ENCODE peak calls at places on chromosomes 16 and 17, in five cellular contexts. R is AG10803, C is RWPE1, P is bronchial epithelial cell, E is WTC11. H is an unnamed sample.

GRCh38 chr16:17154981-17155380 is 315.8 kb downstream of the XYLT1 start:
- DNase-seq in C (no peak), R (no peak), E (no peak), P (no peak), H (no peak)

GRCh38 chr17:36975922-36976515 is 27.3 kb downstream of the AATF start:
- DNase-seq in R (no peak), E (no peak), P (peak), C (no peak), H (no peak)

GRCh38 chr17:78381601-78382168 is 3.2 kb downstream of the PGS1 start:
- DNase-seq in P (peak), C (no peak), E (no peak), R (peak), H (no peak)

GRCh38 chr16:50448981-50449380 is 80.2 kb upstream of the BRD7 start:
- DNase-seq in C (no peak), P (no peak), R (no peak), E (no peak), H (no peak)

GRCh38 chr16:67833418-67834241 is 8.5 kb upstream of the THAP11 start:
- DNase-seq in P (peak), E (peak), R (peak), C (peak), H (peak)

GRCh38 chr17:80786470-80786869 is 205.2 kb upstream of the CHMP6 start:
- DNase-seq in P (no peak), E (no peak), R (no peak), C (no peak), H (no peak)

GRCh38 chr17:2508035-2508434 is 3.7 kb downstream of the METTL16 start:
- DNase-seq in P (no peak), R (no peak), E (no peak), C (no peak), H (no peak)

GRCh38 chr16:68074850-68075249 is 10.3 kb upstream of the NFATC3 start:
- DNase-seq in P (no peak), C (no peak), E (no peak), R (no peak), H (no peak)

GRCh38 chr16:53159781-53160436 is 105.1 kb downstream of the CHD9 start:
- DNase-seq in E (no peak), C (peak), P (peak), R (peak), H (peak)

GRCh38 chr17:41739661-41740352 is 5.4 kb upstream of the HAP1 start:
- DNase-seq in R (peak), C (peak), P (peak), E (no peak), H (peak)

GRCh38 chr16:10569629-10570028 is 10.8 kb downstream of the EMP2 start:
- DNase-seq in E (no peak), C (no peak), P (no peak), R (no peak), H (no peak)

GRCh38 chr17:58617563-58617962 is 74.3 kb downstream of the TEX14 start:
- DNase-seq in R (no peak), C (no peak), E (no peak), P (no peak), H (no peak)

GRCh38 chr17:12729086-12729485 is 60.2 kb upstream of the ARHGAP44 start:
- DNase-seq in R (no peak), C (no peak), P (no peak), E (no peak), H (no peak)

DNA sequence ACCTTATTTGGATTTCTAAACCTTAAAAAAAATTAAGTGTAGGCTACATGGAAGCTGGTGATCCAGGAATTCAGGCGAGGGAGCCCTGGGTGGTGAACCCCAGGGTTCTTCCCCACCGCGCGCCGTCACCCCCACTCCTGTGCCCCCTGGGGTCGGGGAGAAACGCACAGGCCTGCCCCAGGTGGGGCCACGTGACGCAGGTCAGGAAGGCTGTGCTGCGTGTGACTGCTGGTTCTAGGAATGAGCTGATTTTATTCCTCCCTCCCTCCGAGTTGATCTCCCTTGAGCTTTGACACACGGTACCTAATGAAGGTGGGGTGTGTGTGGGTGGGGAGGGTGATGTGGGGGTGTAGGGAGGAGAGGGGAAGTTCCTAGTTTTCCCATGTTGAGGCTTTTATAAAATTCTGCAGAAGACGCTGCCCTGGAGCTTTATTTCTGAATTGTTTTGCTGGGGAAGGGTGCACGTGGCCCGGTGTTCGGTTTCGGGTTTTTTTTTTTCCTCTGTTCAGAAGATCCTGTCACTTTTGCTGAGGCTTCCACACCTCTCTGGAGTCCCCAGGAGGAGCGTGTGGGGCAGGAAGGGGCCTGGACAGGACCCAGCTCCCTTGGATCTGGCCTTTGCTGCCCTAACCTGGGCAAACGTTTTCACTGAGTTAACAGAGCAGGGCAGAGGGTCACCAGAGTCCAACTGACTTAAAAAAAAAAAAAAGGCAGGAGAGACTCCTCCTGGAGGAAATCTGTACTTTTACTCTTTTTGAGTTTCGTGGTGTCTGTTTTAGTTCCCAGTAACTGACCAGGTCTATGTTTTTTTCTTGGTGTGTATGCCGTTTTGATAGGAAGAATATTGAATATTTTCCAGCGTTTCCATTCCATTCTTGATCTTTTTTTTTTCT is 55.8 kb upstream of the GSE1 start:
- DNase-seq in R (no peak), P (peak), E (no peak), C (peak), H (peak)
- TF ChIP-seq CTCF in R (peak), P (no peak), E (no peak), C (peak), H (no peak)

GRCh38 chr16:16071631-16072244 is 122.3 kb downstream of the ABCC1 start:
- DNase-seq in R (peak), P (no peak), E (no peak), C (no peak), H (no peak)

GRCh38 chr16:16075463-16076399 is 126.3 kb downstream of the ABCC1 start:
- DNase-seq in E (no peak), C (no peak), R (peak), P (no peak), H (no peak)

GRCh38 chr16:16076400-16076901 is 127.0 kb downstream of the ABCC1 start:
- DNase-seq in R (no peak), E (no peak), C (no peak), P (no peak), H (no peak)

GRCh38 chr16:16073884-16074781 is 124.7 kb downstream of the ABCC1 start:
- DNase-seq in P (no peak), R (peak), E (peak), C (no peak), H (peak)
- TF ChIP-seq CTCF in P (no peak), R (peak), E (no peak), C (no peak), H (no peak)

DNA sequence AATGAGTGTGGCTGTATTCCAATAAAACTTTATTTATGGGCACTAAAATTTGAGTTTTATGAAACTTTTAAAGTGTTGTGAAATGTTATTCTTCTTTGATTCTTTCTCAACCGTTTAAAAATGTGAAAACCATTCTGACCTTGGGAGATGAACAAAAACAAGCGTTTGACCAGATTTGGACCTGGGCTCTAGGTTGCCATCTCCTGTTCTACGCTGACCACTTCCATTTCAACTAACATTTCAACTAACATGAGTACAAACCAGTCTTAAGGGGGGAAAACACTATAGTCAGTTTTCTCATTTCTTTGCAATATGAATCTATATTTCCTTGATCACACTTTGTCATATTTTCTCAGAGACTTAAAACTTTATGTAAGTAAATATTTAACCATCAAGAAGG is 118.4 kb upstream of the IRX5 start:
- DNase-seq in E (no peak), R (peak), P (peak), C (no peak), H (no peak)
- TF ChIP-seq CTCF in E (no peak), R (peak), P (no peak), C (no peak), H (no peak)

GRCh38 chr16:23371368-23371767 is 69.3 kb downstream of the SCNN1B start:
- DNase-seq in C (no peak), P (no peak), R (no peak), E (peak), H (no peak)
- TF ChIP-seq CTCF in C (no peak), P (no peak), R (no peak), E (peak), H (peak)

DNA sequence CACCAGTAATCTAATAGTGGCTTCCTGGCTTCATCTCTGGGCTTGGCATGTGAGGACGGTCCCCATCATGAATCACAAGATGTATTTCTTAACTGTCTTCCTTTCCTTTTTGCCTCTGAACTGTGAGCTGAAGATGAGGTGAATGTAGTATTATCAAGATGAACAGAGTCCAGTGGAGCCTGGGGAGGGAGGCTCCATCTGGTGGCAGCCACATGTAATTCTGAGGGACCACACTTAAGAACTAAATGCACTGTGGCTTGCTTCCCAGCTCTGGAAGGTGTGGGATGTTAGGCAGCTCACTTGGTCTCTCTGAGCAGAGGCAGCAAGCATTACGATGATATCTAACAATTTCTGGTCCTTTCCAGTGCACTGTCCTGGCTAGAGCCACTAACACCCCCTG is 354.9 kb upstream of the ASIC2 start:
- DNase-seq in C (peak), P (peak), R (peak), E (no peak), H (peak)
- TF ChIP-seq CTCF in C (peak), P (peak), R (peak), E (no peak), H (no peak)

DNA sequence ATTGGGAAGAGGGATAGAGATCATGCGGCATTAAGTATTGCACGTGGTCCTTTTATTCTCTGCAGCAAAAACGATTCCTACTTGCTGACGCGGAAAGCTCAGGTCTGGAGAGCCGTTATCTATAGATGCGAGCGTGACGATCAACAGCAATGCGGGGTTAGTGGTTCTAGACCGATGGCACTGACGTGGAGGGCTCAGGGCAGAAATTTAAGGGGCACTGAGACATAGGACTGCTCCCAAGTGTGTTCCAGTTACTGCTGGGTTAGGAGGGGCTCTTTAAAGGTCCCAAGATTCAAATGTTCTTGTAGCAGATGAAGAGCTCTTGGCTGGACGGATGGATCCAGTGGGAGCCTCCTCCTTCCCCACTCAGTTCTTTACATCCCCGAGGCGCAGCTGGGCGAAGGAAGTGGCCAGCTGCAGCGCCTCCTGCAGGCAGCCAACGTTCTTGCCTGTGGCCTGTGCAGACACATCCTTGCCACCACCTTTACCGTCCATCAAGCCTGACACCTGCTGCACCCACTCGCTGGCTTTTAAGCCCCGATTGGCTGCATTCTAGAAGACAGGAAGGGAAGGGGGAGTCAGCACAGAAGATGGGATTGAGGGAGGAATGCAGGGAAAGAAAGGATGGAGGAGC is 732 bp upstream of the EXOSC6 start:
- DNase-seq in P (no peak), C (no peak), E (peak), R (peak), H (peak)
- TF ChIP-seq CTCF in P (peak), C (no peak), E (peak), R (peak), H (peak)

GRCh38 chr16:5918553-5919127 is 821.0 kb upstream of the EEF2KMT start:
- DNase-seq in C (no peak), E (no peak), R (no peak), P (no peak), H (peak)
- TF ChIP-seq CTCF in C (no peak), E (no peak), R (no peak), P (no peak), H (peak)

GRCh38 chr16:84397090-84397489 is 28.8 kb downstream of the ATP2C2 start:
- DNase-seq in E (no peak), C (no peak), R (no peak), P (no peak), H (no peak)
- TF ChIP-seq CTCF in E (peak), C (peak), R (peak), P (peak), H (peak)

GRCh38 chr16:75089486-75090202 is 26.9 kb downstream of the LDHD start:
- DNase-seq in P (no peak), C (no peak), R (no peak), E (no peak), H (no peak)
- TF ChIP-seq CTCF in P (no peak), C (no peak), R (no peak), E (no peak), H (no peak)

H was measured in Calu3.